ENCODE peak calls at places on chromosomes 3 and 15, in ten cellular contexts. N is kidney glomerular epithelial cell; B is HuH-7; R is hepatocyte; G is NCI-H510A treated with DMSO at 0.1 percent for 48 hours; S is NCI-H1105 treated with DMSO at 0.1 percent for 48 hours; H is EH; Z is effector memory CD8-positive, alpha-beta T cell; U is T-helper 2 cell treated with Interferon-gamma antibody and Interleukin-4, amounts not matched to agents 5 μg/mL and 100 μg/mL, for 36 hours; X is thyroid gland. F is an unnamed sample.

GRCh38 chr3:20225769-20226168 is 39.8 kb upstream of the SGO1 start:
- DNase-seq in U (no peak), Z (no peak), G (no peak), X (no peak), R (peak), N (peak), H (peak), S (peak), B (peak), F (peak)

GRCh38 chr15:93314245-93314644 is 225.2 kb upstream of the RGMA start:
- DNase-seq in R (no peak), G (no peak), Z (no peak), X (no peak), S (no peak), H (no peak), U (no peak), B (no peak), N (no peak), F (no peak)

GRCh38 chr3:98779936-98780335 is 16.8 kb downstream of the ST3GAL6 start:
- DNase-seq in N (no peak), R (no peak), U (no peak), G (no peak), H (peak), B (no peak), X (no peak), Z (no peak), S (no peak), F (peak)

GRCh38 chr3:21506061-21506460 is 244.9 kb downstream of the ZNF385D start:
- DNase-seq in S (no peak), U (no peak), X (no peak), Z (no peak), H (peak), N (no peak), G (no peak), R (no peak), B (no peak), F (peak)

GRCh38 chr15:35078221-35078915 is 6.7 kb downstream of the NANOGP8 start:
- DNase-seq in R (peak), N (peak), B (peak), U (peak), H (peak), S (peak), G (peak), Z (no peak), X (peak), F (peak)

GRCh38 chr3:182795383-182795782 is 2.1 kb downstream of the ATP11B start:
- DNase-seq in H (peak), Z (peak), N (peak), X (no peak), R (peak), G (peak), S (no peak), B (no peak), U (peak), F (peak)

GRCh38 chr15:88906551-88906950 is 6.6 kb downstream of the MFGE8 start:
- DNase-seq in X (no peak), B (no peak), G (no peak), R (no peak), N (no peak), S (no peak), H (no peak), U (no peak), Z (no peak), F (no peak)

GRCh38 chr3:169591159-169591951 is 72.2 kb downstream of the MECOM start:
- DNase-seq in R (peak), Z (no peak), G (no peak), N (no peak), U (no peak), X (no peak), S (no peak), B (no peak), H (no peak), F (no peak)

GRCh38 chr3:180615954-180616353 is 14.0 kb downstream of the TTC14 start:
- DNase-seq in N (no peak), X (no peak), U (no peak), Z (no peak), S (no peak), B (no peak), R (no peak), G (no peak), H (no peak), F (peak)

GRCh38 chr3:11624704-11625375 is 18.9 kb downstream of the VGLL4 start:
- DNase-seq in H (no peak), N (no peak), S (no peak), X (no peak), R (no peak), G (no peak), Z (no peak), U (no peak), B (no peak), F (no peak)

F was measured in fibroblast of mammary gland.